ENCODE peak calls at places on chromosomes 12 and 14, in four cellular contexts. O is M059J, A is cardiac fibroblast, U is HFFc6. R is an unnamed sample.

GRCh38 chr12:4282892-4283511 is 9.4 kb downstream of the CCND2 start:
- DNase-seq in O (no peak), A (no peak), U (no peak), R (no peak)

GRCh38 chr12:53345486-53346195 is 9.5 kb upstream of the SP7 start:
- DNase-seq in O (no peak), A (peak), U (no peak), R (peak)

GRCh38 chr12:2797721-2798418 is 3.1 kb downstream of the FKBP4 start:
- DNase-seq in O (peak), A (peak), U (no peak), R (no peak)

GRCh38 chr12:51318846-51319570 is 5.0 kb downstream of the BIN2 start:
- DNase-seq in O (no peak), A (peak), U (no peak), R (no peak)

GRCh38 chr12:98852181-98852580 is 207.1 kb downstream of the APAF1 start:
- DNase-seq in O (no peak), A (no peak), U (no peak), R (no peak)

GRCh38 chr12:39831587-39832315 is 212.1 kb upstream of the ABCD2 start:
- DNase-seq in O (peak), A (peak), U (no peak), R (no peak)

GRCh38 chr14:103905861-103906456 is 22.3 kb upstream of the TDRD9 start:
- DNase-seq in O (no peak), A (no peak), U (no peak), R (no peak)

GRCh38 chr12:8989425-8989824 is at the start of gene KLRG1:
- DNase-seq in O (no peak), A (no peak), U (no peak), R (no peak)

GRCh38 chr14:79584679-79585078 is 626.6 kb downstream of the DIO2 start:
- DNase-seq in O (peak), A (peak), U (peak), R (peak)

GRCh38 chr12:7695159-7695930 is at the start of gene GDF3:
- DNase-seq in O (no peak), A (peak), U (no peak), R (peak)

GRCh38 chr12:120529641-120530314 is 820 bp upstream of the COQ5 start:
- DNase-seq in O (peak), A (peak), U (peak), R (peak)

GRCh38 chr12:104358353-104359003 is 54.9 kb downstream of the EID3 start:
- DNase-seq in O (peak), A (peak), U (peak), R (peak)

GRCh38 chr12:71214511-71215285 is 56.9 kb upstream of the TSPAN8 start:
- DNase-seq in O (no peak), A (no peak), U (no peak), R (no peak)

GRCh38 chr14:50977863-50978520 is 33.7 kb upstream of the PYGL start:
- DNase-seq in O (no peak), A (no peak), U (no peak), R (no peak)

GRCh38 chr12:84793558-84794367 is 118.8 kb downstream of the SLC6A15 start:
- DNase-seq in O (no peak), A (peak), U (peak), R (no peak)

GRCh38 chr14:34251662-34252061 is 210.4 kb downstream of the SPTSSA start:
- DNase-seq in O (peak), A (no peak), U (no peak), R (no peak)

GRCh38 chr12:58341791-58342190 is 400.4 kb downstream of the ATP23 start:
- DNase-seq in O (peak), A (peak), U (peak), R (no peak)

GRCh38 chr14:24063263-24063836 is 8.0 kb upstream of the CPNE6 start:
- DNase-seq in O (peak), A (no peak), U (no peak), R (no peak)

GRCh38 chr14:71142375-71143038 is 235.2 kb downstream of the PCNX1 start:
- DNase-seq in O (peak), A (peak), U (peak), R (peak)

GRCh38 chr12:53213348-53213747 is 6.3 kb upstream of the ITGB7 start:
- DNase-seq in O (peak), A (peak), U (peak), R (peak)

GRCh38 chr14:79369359-79370332 is 841.7 kb downstream of the DIO2 start:
- DNase-seq in O (peak), A (peak), U (peak), R (peak)

GRCh38 chr12:122918827-122919226 is 22.9 kb upstream of the VPS37B start:
- DNase-seq in O (no peak), A (peak), U (no peak), R (no peak)

GRCh38 chr14:23237772-23238594 is at the start of gene RNF212B:
- DNase-seq in O (peak), A (peak), U (peak), R (peak)

GRCh38 chr14:59425322-59425945 is 39.7 kb downstream of the GPR135 start:
- DNase-seq in O (no peak), A (peak), U (peak), R (peak)

GRCh38 chr12:127560041-127560478 is 706.9 kb upstream of the TMEM132C start:
- DNase-seq in O (no peak), A (no peak), U (no peak), R (no peak)

GRCh38 chr12:69028941-69029729 is 96.2 kb upstream of the CPM start:
- DNase-seq in O (peak), A (peak), U (peak), R (no peak)